ENCODE peak calls at places on chromosomes 5 and 9, in five cellular contexts. V, C, L, I and Z are unnamed samples.

GRCh38 chr5:150317048-150318003 is 14.6 kb upstream of the ARSI start:
- DNase-seq in V (peak; percentile 20), L (peak; percentile 55), C (no peak), I (no peak), Z (no peak)

GRCh38 chr5:141604318-141604717 is 14.5 kb downstream of the DIAPH1 start:
- DNase-seq in L (peak; percentile 32), C (peak; percentile 60), V (peak; percentile 75), I (no peak), Z (no peak)

GRCh38 chr5:147658293-147658932 is 124.1 kb downstream of the JAKMIP2 start:
- DNase-seq in C (no peak), V (no peak), L (no peak), I (no peak), Z (no peak)

GRCh38 chr9:99868845-99869244 is 37.6 kb upstream of the STX17 start:
- DNase-seq in I (no peak), L (no peak), C (no peak), V (no peak), Z (no peak)

GRCh38 chr5:149283611-149284480 is 12.2 kb downstream of the AFAP1L1 start:
- DNase-seq in I (no peak), L (no peak), V (no peak), C (no peak), Z (no peak)

GRCh38 chr9:30301271-30301963 is 2083.0 kb upstream of the ACO1 start:
- DNase-seq in I (no peak), V (peak; percentile 24), C (no peak), L (no peak), Z (no peak)

GRCh38 chr5:113089653-113090335 is 113.2 kb downstream of the DCP2 start:
- DNase-seq in C (no peak), I (no peak), V (no peak), L (no peak), Z (no peak)

GRCh38 chr5:137280656-137281055 is 218.5 kb downstream of the SPOCK1 start:
- DNase-seq in V (no peak), I (no peak), C (no peak), L (no peak), Z (no peak)

GRCh38 chr9:89744255-89744648 is 139.4 kb downstream of the GADD45G start:
- DNase-seq in L (no peak), I (no peak), V (no peak), C (no peak), Z (no peak)

GRCh38 chr5:33091571-33092363 is 349.0 kb upstream of the TARS1 start:
- DNase-seq in V (no peak), I (no peak), L (no peak), C (no peak), Z (no peak)

GRCh38 chr9:89036862-89037261 is 45.6 kb downstream of the S1PR3 start:
- DNase-seq in C (no peak), I (no peak), V (peak; percentile 46), L (no peak), Z (no peak)

GRCh38 chr5:110738503-110738811 is 350 bp upstream of the SLC25A46 start:
- DNase-seq in V (no peak), I (no peak), C (no peak), L (no peak), Z (no peak)

GRCh38 chr9:130196643-130197042 is 24.4 kb downstream of the NCS1 start:
- DNase-seq in I (no peak), V (peak; percentile 45), C (no peak), L (no peak), Z (no peak)

GRCh38 chr5:76269259-76269958 is 133.7 kb upstream of the IQGAP2 start:
- DNase-seq in I (no peak), V (no peak), L (no peak), C (no peak), Z (no peak)

GRCh38 chr9:96618209-96619108 is 1.2 kb downstream of the CDC14B start:
- DNase-seq in C (peak; percentile 46), I (no peak), V (peak; percentile 57), L (peak; percentile 34), Z (peak; percentile 19)

GRCh38 chr5:136249678-136250266 is 56.8 kb upstream of the SMIM32 start:
- DNase-seq in C (peak; percentile 55), V (peak; percentile 70), L (peak; percentile 66), I (no peak), Z (no peak)

GRCh38 chr5:7773178-7773577 is 77.8 kb downstream of the CFAP90 start:
- DNase-seq in V (no peak), I (no peak), C (no peak), L (no peak), Z (no peak)

GRCh38 chr5:121873409-121873808 is 21.7 kb downstream of the FTMT start:
- DNase-seq in L (no peak), I (no peak), V (no peak), C (no peak), Z (no peak)

GRCh38 chr5:161190086-161190485 is 338.1 kb upstream of the ATP10B start:
- DNase-seq in C (no peak), I (no peak), L (no peak), V (no peak), Z (no peak)

GRCh38 chr5:161189452-161189851 is 337.4 kb upstream of the ATP10B start:
- DNase-seq in C (no peak), V (no peak), L (peak; percentile 35), I (no peak), Z (no peak)

DNA sequence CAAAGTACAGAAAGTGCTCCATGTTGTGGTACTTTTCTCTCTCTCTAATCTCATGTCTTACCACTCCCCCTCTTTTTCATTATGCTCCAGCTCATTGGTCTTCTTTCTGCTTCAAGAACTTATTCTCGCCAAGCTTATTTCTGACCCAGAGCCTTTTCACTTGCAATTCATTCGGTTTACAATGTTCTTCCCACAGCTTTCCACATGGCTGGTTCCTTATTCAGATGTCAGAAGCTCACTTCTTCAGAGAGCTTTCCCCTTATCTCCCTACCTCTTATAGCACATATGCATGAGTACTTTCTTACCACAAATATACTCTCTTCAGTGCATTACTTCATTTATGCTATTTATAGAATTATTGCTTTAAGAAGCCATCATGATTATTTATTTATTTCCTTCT is 338.8 kb upstream of the ATP10B start:
- DNase-seq in V (no peak), C (no peak), I (no peak), L (no peak), Z (no peak)
- H3K9me3 ChIP-seq in V (no peaks in the 10 kb centered on the region), C (no peaks in the 10 kb centered on the region), I (no peaks in the 10 kb centered on the region), L (no peaks in the 10 kb centered on the region), Z (no peaks in the 10 kb centered on the region)

DNA sequence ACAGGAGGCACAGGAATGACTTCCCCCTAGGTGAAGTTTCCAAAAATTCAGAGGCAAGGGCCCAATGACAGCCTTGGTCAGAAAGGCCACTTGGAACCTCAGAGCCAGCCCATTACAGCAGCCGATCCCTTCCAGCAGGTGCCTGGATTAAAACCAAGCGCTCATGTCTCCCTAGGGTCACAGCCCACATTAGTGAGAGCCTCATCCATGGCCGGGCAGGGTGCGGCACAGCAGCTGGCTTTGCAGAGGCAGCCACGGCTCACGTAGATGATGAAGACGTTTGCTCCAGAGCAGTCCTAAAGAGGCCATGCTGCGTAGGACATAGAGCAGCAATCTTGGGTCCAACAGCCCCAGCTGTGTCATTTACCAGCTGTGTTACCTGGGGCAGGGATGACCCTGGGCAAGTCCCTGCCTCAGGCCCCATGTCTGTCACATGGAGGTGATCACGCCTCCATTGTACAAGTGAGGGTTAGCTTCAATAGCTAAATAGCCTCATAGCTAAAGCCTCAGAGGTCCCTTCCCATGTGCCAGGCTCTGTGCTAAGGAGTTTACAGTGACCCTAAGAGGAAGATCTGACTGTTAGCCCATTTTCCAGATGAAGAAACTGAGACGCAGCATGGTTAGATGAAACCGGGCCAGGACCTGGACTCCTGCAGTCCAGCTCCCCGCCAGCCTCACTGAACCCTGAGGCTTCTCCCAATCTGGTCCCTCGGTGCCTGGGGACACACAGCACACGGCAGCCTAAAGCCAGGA is 39.2 kb downstream of the NEK6 start:
- DNase-seq in L (no peak), V (no peak), C (no peak), I (no peak), Z (no peak)
- H3K27ac ChIP-seq in L (no peak overlapping the region), V (peak overlapping the region; percentile 69), C (peak overlapping the region; percentile 38), I (no peak overlapping the region), Z (no peak overlapping the region)

GRCh38 chr9:126658201-126658600 is 44.5 kb downstream of the LMX1B start:
- DNase-seq in L (no peak), C (no peak), I (no peak), V (no peak), Z (no peak)
- H3K27me3 ChIP-seq in L (no peaks in the 10 kb centered on the region), C (peaks cover 97% of the 10 kb centered on the region), I (peaks cover 7% of the 10 kb centered on the region), V (no peaks in the 10 kb centered on the region), Z (no peaks in the 10 kb centered on the region)

GRCh38 chr5:179400020-179400419 is 54.8 kb upstream of the ADAMTS2 start:
- DNase-seq in I (no peak), V (no peak), L (peak; percentile 4), C (no peak), Z (no peak)
- H3K9me3 ChIP-seq in I (peaks cover 10% of the 10 kb centered on the region), V (no peaks in the 10 kb centered on the region), L (peaks cover 29% of the 10 kb centered on the region), C (peaks cover 13% of the 10 kb centered on the region), Z (no peaks in the 10 kb centered on the region)

DNA sequence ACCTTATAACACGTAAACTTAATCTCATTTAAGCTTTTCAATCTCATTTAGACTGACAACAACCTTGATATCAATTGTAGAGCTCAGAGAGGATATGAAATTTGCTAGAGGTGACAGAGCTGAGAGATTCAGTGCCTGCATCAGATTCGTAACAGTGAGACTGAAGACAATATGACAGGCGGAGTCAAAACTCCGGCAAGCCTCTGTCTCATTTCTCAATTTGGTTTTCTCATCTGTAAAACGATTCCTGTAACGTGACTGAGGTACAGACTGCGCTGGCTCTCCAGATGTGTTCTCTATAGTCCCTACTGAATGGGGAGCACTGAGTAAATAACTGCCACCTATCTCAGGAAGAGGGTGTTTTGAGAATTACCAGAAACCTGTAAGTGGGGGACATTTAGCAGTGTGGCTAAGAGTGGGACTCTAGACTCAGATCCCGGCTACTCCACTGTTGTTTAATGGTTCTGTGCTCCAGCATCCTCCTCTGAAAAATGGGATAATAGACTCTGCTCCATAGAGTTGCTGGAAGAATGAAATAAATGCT is 3.0 kb upstream of the MCIDAS start:
- DNase-seq in C (no peak), V (no peak), L (no peak), I (no peak), Z (no peak)
- H3K27ac ChIP-seq in C (no peak overlapping the region), V (no peak overlapping the region), L (no peak overlapping the region), I (no peak overlapping the region), Z (no peak overlapping the region)

GRCh38 chr9:70488793-70489105 is 74.3 kb upstream of the KLF9 start:
- DNase-seq in C (no peak), V (no peak), I (no peak), L (no peak), Z (no peak)
- H3K27me3 ChIP-seq in C (no peaks in the 10 kb centered on the region), V (no peaks in the 10 kb centered on the region), I (no peaks in the 10 kb centered on the region), L (no peaks in the 10 kb centered on the region), Z (no peaks in the 10 kb centered on the region)

GRCh38 chr9:134571946-134572914 is 69.4 kb upstream of the COL5A1 start:
- DNase-seq in L (no peak), I (no peak), V (no peak), C (no peak), Z (no peak)

GRCh38 chr9:134571326-134571871 is 70.2 kb upstream of the COL5A1 start:
- DNase-seq in L (no peak), C (no peak), V (no peak), I (no peak), Z (no peak)

GRCh38 chr9:134570726-134571325 is 70.8 kb upstream of the COL5A1 start:
- DNase-seq in L (no peak), V (no peak), C (no peak), I (no peak), Z (peak; percentile 10)

GRCh38 chr9:134575817-134576176 is 65.8 kb upstream of the COL5A1 start:
- DNase-seq in V (no peak), I (no peak), C (no peak), L (no peak), Z (no peak)

GRCh38 chr9:134575103-134575816 is 66.3 kb upstream of the COL5A1 start:
- DNase-seq in V (no peak), C (no peak), L (no peak), I (no peak), Z (peak; percentile 10)
- H3K9me3 ChIP-seq in V (no peaks in the 10 kb centered on the region), C (no peaks in the 10 kb centered on the region), L (no peaks in the 10 kb centered on the region), I (no peaks in the 10 kb centered on the region), Z (no peaks in the 10 kb centered on the region)

GRCh38 chr9:36306481-36307306 is 48.4 kb upstream of the GNE start:
- DNase-seq in I (no peak), C (peak; percentile 48), L (no peak), V (peak; percentile 17), Z (no peak)
- H3K27ac ChIP-seq in I (no peak overlapping the region), C (peak overlapping the region; percentile 74), L (no peak overlapping the region), V (peak overlapping the region; percentile 35), Z (peak overlapping the region; percentile 21)